ENCODE peak calls at places on chromosome 7, in six cellular contexts. One of them, this sample, is unnamed.

GRCh38 chr7:94182066-94182465 is 177.9 kb upstream of the BET1 start:
- DNase-seq in mesenchymal stem cell: peak; percentile 84
- DNase-seq in H9: no peak
- DNase-seq in IMR-90: peak; percentile 98
- DNase-seq in H1: no peak
- DNase-seq in trophoblast cell: peak; percentile 22
- DNase-seq in this sample: no peak

GRCh38 chr7:128398016-128398840 is 11.6 kb downstream of the IMPDH1 start:
- DNase-seq in H9: peak; percentile 69
- DNase-seq in trophoblast cell: peak; percentile 73
- DNase-seq in H1: peak; percentile 92
- DNase-seq in mesenchymal stem cell: peak; percentile 62
- DNase-seq in IMR-90: peak; percentile 41
- DNase-seq in this sample: no peak

GRCh38 chr7:33895025-33895804 is 10.1 kb upstream of the BMPER start:
- DNase-seq in H1: peak; percentile 98
- DNase-seq in mesenchymal stem cell: peak; percentile 77
- DNase-seq in trophoblast cell: peak; percentile 83
- DNase-seq in H9: peak; percentile 93
- DNase-seq in IMR-90: peak; percentile 75
- DNase-seq in this sample: peak; percentile 68

GRCh38 chr7:100567751-100568175 is 5.9 kb downstream of the SAP25 start:
- DNase-seq in trophoblast cell: no peak
- DNase-seq in H9: peak; percentile 20
- DNase-seq in IMR-90: no peak
- DNase-seq in H1: no peak
- DNase-seq in mesenchymal stem cell: no peak
- DNase-seq in this sample: no peak

GRCh38 chr7:29415215-29415614 is 148.4 kb upstream of the PRR15 start:
- DNase-seq in H1: no peak
- DNase-seq in mesenchymal stem cell: no peak
- DNase-seq in H9: no peak
- DNase-seq in IMR-90: no peak
- DNase-seq in trophoblast cell: no peak
- DNase-seq in this sample: no peak

GRCh38 chr7:149772236-149772820 is 1.1 kb downstream of the ZNF467 start:
- DNase-seq in trophoblast cell: no peak
- DNase-seq in H1: peak; percentile 68
- DNase-seq in IMR-90: no peak
- DNase-seq in mesenchymal stem cell: no peak
- DNase-seq in H9: peak; percentile 54
- DNase-seq in this sample: peak; percentile 56

GRCh38 chr7:83850037-83850619 is 201.2 kb upstream of the SEMA3E start:
- DNase-seq in trophoblast cell: no peak
- DNase-seq in H9: no peak
- DNase-seq in IMR-90: no peak
- DNase-seq in mesenchymal stem cell: peak; percentile 8
- DNase-seq in H1: no peak
- DNase-seq in this sample: peak; percentile 3

GRCh38 chr7:105885386-105886111 is 9.2 kb upstream of the ATXN7L1 start:
- DNase-seq in H1: no peak
- DNase-seq in trophoblast cell: no peak
- DNase-seq in H9: no peak
- DNase-seq in IMR-90: no peak
- DNase-seq in mesenchymal stem cell: peak; percentile 27
- DNase-seq in this sample: no peak

GRCh38 chr7:8261711-8262695 is at the start of gene ICA1:
- DNase-seq in H9: peak; percentile 80
- DNase-seq in trophoblast cell: peak; percentile 58
- DNase-seq in IMR-90: no peak
- DNase-seq in H1: peak; percentile 89
- DNase-seq in mesenchymal stem cell: peak; percentile 51
- DNase-seq in this sample: peak; percentile 66

GRCh38 chr7:43944286-43944685 is 18.1 kb downstream of the UBE2D4 start:
- DNase-seq in H9: no peak
- DNase-seq in trophoblast cell: no peak
- DNase-seq in mesenchymal stem cell: no peak
- DNase-seq in IMR-90: no peak
- DNase-seq in H1: no peak
- DNase-seq in this sample: no peak

GRCh38 chr7:92754756-92755581 is 81.4 kb downstream of the CDK6 start:
- DNase-seq in H1: no peak
- DNase-seq in IMR-90: no peak
- DNase-seq in mesenchymal stem cell: no peak
- DNase-seq in H9: no peak
- DNase-seq in trophoblast cell: no peak
- DNase-seq in this sample: no peak

GRCh38 chr7:129664029-129665012 is 52.8 kb downstream of the NRF1 start:
- DNase-seq in H9: no peak
- DNase-seq in H1: no peak
- DNase-seq in trophoblast cell: peak; percentile 71
- DNase-seq in mesenchymal stem cell: peak; percentile 72
- DNase-seq in IMR-90: peak; percentile 83
- DNase-seq in this sample: no peak

GRCh38 chr7:77536017-77536412 is 1.1 kb upstream of the PTPN12 start:
- DNase-seq in trophoblast cell: no peak
- DNase-seq in H1: no peak
- DNase-seq in H9: no peak
- DNase-seq in IMR-90: no peak
- DNase-seq in mesenchymal stem cell: no peak
- DNase-seq in this sample: no peak

GRCh38 chr7:134414109-134414508 is 44.8 kb downstream of the AKR1B1 start:
- DNase-seq in mesenchymal stem cell: no peak
- DNase-seq in trophoblast cell: no peak
- DNase-seq in IMR-90: no peak
- DNase-seq in H9: no peak
- DNase-seq in H1: no peak
- DNase-seq in this sample: no peak

GRCh38 chr7:128842674-128843641 is 12.8 kb downstream of the FLNC start:
- DNase-seq in H1: no peak
- DNase-seq in trophoblast cell: peak; percentile 12
- DNase-seq in mesenchymal stem cell: no peak
- DNase-seq in IMR-90: no peak
- DNase-seq in H9: no peak
- DNase-seq in this sample: no peak

GRCh38 chr7:44398506-44398905 is 73.1 kb upstream of the CAMK2B start:
- DNase-seq in H1: no peak
- DNase-seq in mesenchymal stem cell: no peak
- DNase-seq in trophoblast cell: no peak
- DNase-seq in H9: no peak
- DNase-seq in IMR-90: no peak
- DNase-seq in this sample: no peak

GRCh38 chr7:75699993-75700392 is 38.7 kb downstream of the HIP1 start:
- DNase-seq in mesenchymal stem cell: no peak
- DNase-seq in H1: no peak
- DNase-seq in H9: no peak
- DNase-seq in trophoblast cell: no peak
- DNase-seq in IMR-90: no peak
- DNase-seq in this sample: no peak

GRCh38 chr7:103593691-103594090 is 147.7 kb upstream of the SLC26A5 start:
- DNase-seq in mesenchymal stem cell: no peak
- DNase-seq in IMR-90: peak; percentile 13
- DNase-seq in H1: no peak
- DNase-seq in trophoblast cell: no peak
- DNase-seq in H9: no peak
- DNase-seq in this sample: no peak

GRCh38 chr7:38673795-38674194 is 42.6 kb upstream of the AMPH start:
- DNase-seq in IMR-90: peak; percentile 84
- DNase-seq in H1: no peak
- DNase-seq in mesenchymal stem cell: peak; percentile 64
- DNase-seq in H9: no peak
- DNase-seq in trophoblast cell: peak; percentile 47
- DNase-seq in this sample: no peak

GRCh38 chr7:71613316-71613715 is 481.4 kb downstream of the GALNT17 start:
- DNase-seq in IMR-90: no peak
- DNase-seq in H9: no peak
- DNase-seq in trophoblast cell: no peak
- DNase-seq in mesenchymal stem cell: peak; percentile 14
- DNase-seq in H1: no peak
- DNase-seq in this sample: peak; percentile 64

GRCh38 chr7:99762680-99763327 is 21.2 kb downstream of the CYP3A4 start:
- DNase-seq in H1: no peak
- DNase-seq in mesenchymal stem cell: no peak
- DNase-seq in H9: no peak
- DNase-seq in IMR-90: peak; percentile 70
- DNase-seq in trophoblast cell: no peak
- DNase-seq in this sample: no peak

GRCh38 chr7:22782616-22783232 is 39.9 kb downstream of the TOMM7 start:
- DNase-seq in IMR-90: peak; percentile 54
- DNase-seq in trophoblast cell: peak; percentile 82
- DNase-seq in H9: peak; percentile 77
- DNase-seq in H1: peak; percentile 88
- DNase-seq in mesenchymal stem cell: peak; percentile 54
- DNase-seq in this sample: peak; percentile 41

GRCh38 chr7:43586251-43586900 is 3.5 kb downstream of the STK17A start:
- DNase-seq in trophoblast cell: peak; percentile 94
- DNase-seq in mesenchymal stem cell: peak; percentile 69
- DNase-seq in H1: no peak
- DNase-seq in IMR-90: peak; percentile 49
- DNase-seq in H9: no peak
- DNase-seq in this sample: no peak

GRCh38 chr7:54542920-54543539 is 855 bp downstream of the VSTM2A start:
- DNase-seq in trophoblast cell: no peak
- DNase-seq in IMR-90: peak; percentile 5
- DNase-seq in mesenchymal stem cell: peak; percentile 5
- DNase-seq in H1: no peak
- DNase-seq in H9: peak; percentile 64
- DNase-seq in this sample: peak; percentile 62

GRCh38 chr7:158911734-158912133 is 55.4 kb downstream of the DYNC2I1 start:
- DNase-seq in trophoblast cell: no peak
- DNase-seq in H1: no peak
- DNase-seq in IMR-90: no peak
- DNase-seq in mesenchymal stem cell: no peak
- DNase-seq in H9: no peak
- DNase-seq in this sample: no peak

GRCh38 chr7:66283003-66283920 is 78.1 kb downstream of the TPST1 start:
- DNase-seq in H1: no peak
- DNase-seq in trophoblast cell: peak; percentile 20
- DNase-seq in IMR-90: peak; percentile 89
- DNase-seq in H9: no peak
- DNase-seq in mesenchymal stem cell: peak; percentile 82
- DNase-seq in this sample: no peak

GRCh38 chr7:81499262-81500116 is 270.4 kb downstream of the HGF start:
- DNase-seq in trophoblast cell: peak; percentile 75
- DNase-seq in mesenchymal stem cell: peak; percentile 85
- DNase-seq in H9: no peak
- DNase-seq in H1: no peak
- DNase-seq in IMR-90: peak; percentile 89
- DNase-seq in this sample: peak; percentile 64

GRCh38 chr7:45920543-45921380 is at the start of gene IGFBP3:
- DNase-seq in IMR-90: peak; percentile 69
- DNase-seq in H1: peak; percentile 76
- DNase-seq in H9: peak; percentile 76
- DNase-seq in mesenchymal stem cell: peak; percentile 67
- DNase-seq in trophoblast cell: peak; percentile 82
- DNase-seq in this sample: peak; percentile 74

GRCh38 chr7:78634073-78634472 is 819.4 kb downstream of the MAGI2 start:
- DNase-seq in H9: no peak
- DNase-seq in mesenchymal stem cell: no peak
- DNase-seq in IMR-90: no peak
- DNase-seq in trophoblast cell: peak; percentile 90
- DNase-seq in H1: no peak
- DNase-seq in this sample: no peak

DNA sequence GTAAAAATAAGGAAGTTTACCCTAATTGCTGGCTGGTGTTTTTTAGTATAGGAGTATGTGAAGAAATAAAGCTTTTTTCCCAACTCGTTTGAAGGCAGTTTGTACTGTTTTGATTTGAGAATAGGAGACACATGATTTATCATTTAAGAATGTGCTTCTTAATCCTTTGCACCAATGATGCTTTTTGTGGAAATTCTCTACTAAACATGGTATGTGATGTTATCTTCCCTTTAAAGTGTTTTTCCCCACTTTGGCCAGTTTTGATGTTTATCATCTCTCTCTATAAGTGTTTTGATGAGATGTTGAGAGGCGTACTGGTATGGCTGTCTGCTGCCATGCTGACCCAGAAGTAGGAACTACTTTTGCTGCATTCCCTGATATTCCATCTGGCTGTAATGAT is 85.1 kb downstream of the SUGCT start:
- DNase-seq in H9: no peak
- DNase-seq in H1: no peak
- DNase-seq in mesenchymal stem cell: peak; percentile 84
- DNase-seq in trophoblast cell: peak; percentile 92
- DNase-seq in IMR-90: peak; percentile 71
- DNase-seq in this sample: no peak
- H3K14ac ChIP-seq in H9: no peak overlapping the region
- H3K14ac ChIP-seq in H1: no peak overlapping the region
- H3K14ac ChIP-seq in mesenchymal stem cell: no peak overlapping the region
- H3K14ac ChIP-seq in trophoblast cell: no peak overlapping the region
- H3K14ac ChIP-seq in IMR-90: peak overlapping the region; percentile 79
- H3K14ac ChIP-seq in this sample: no peak overlapping the region

DNA sequence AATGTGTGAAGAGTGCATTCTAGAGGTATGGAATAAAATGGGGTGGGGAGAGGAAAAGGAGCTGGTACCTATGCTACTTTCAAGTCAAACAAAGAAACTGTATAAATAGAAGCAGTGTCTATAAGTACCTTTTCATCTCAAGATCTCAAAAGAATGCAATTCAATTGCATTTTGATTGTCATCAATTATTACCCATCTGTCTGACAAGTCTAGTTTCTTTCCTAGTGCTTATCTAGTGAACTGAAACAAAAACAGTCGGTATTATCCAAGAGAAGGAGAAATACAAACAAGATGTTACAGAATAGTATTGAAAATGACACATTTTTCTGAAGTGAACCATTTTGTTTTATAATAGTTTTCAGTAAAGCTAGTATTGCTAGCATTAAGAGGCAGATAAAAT is 754.5 kb upstream of the LRRN3 start:
- DNase-seq in trophoblast cell: no peak
- DNase-seq in IMR-90: no peak
- DNase-seq in mesenchymal stem cell: no peak
- DNase-seq in H1: no peak
- DNase-seq in H9: no peak
- DNase-seq in this sample: no peak
- H3K14ac ChIP-seq in trophoblast cell: no peak overlapping the region
- H3K14ac ChIP-seq in IMR-90: no peak overlapping the region
- H3K14ac ChIP-seq in mesenchymal stem cell: no peak overlapping the region
- H3K14ac ChIP-seq in H1: no peak overlapping the region
- H3K14ac ChIP-seq in H9: no peak overlapping the region
- H3K14ac ChIP-seq in this sample: no peak overlapping the region

GRCh38 chr7:898855-899681 is 22.7 kb downstream of the GET4 start:
- DNase-seq in IMR-90: no peak
- DNase-seq in H9: peak; percentile 55
- DNase-seq in H1: no peak
- DNase-seq in mesenchymal stem cell: no peak
- DNase-seq in trophoblast cell: peak; percentile 41
- DNase-seq in this sample: no peak
- H3K14ac ChIP-seq in IMR-90: no peak overlapping the region
- H3K14ac ChIP-seq in H9: no peak overlapping the region
- H3K14ac ChIP-seq in H1: no peak overlapping the region
- H3K14ac ChIP-seq in mesenchymal stem cell: no peak overlapping the region
- H3K14ac ChIP-seq in trophoblast cell: no peak overlapping the region
- H3K14ac ChIP-seq in this sample: peak overlapping the region; percentile 71

DNA sequence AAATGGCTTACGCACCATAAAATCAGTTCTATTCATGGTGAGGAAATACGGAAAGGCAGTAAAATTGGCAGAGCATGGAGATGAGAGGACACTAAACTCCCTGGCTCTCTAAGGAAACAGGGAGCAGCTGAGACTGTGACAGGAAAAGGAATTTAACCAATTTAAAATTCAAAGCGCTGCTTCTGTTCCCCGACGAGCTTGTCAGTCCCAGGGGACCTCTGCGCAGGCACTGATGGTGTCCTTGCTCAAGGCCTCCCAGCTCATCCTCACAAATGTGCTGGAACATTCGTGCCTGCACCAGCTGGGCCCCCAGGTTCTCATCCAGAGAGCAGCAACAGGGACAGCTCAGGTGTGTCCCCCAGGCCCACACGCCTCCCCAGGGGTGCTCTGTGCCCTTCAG is 101.4 kb downstream of the MAD1L1 start:
- DNase-seq in trophoblast cell: no peak
- DNase-seq in H1: no peak
- DNase-seq in mesenchymal stem cell: no peak
- DNase-seq in H9: no peak
- DNase-seq in IMR-90: no peak
- DNase-seq in this sample: no peak
- H3K14ac ChIP-seq in trophoblast cell: no peak overlapping the region
- H3K14ac ChIP-seq in H1: no peak overlapping the region
- H3K14ac ChIP-seq in mesenchymal stem cell: no peak overlapping the region
- H3K14ac ChIP-seq in H9: no peak overlapping the region
- H3K14ac ChIP-seq in IMR-90: no peak overlapping the region
- H3K14ac ChIP-seq in this sample: no peak overlapping the region